ENCODE peak calls at places on chromosome 1, in six cellular contexts. H is NCI-H1092, D is DMS153, V is body of pancreas, M is IMR-90, Q is cardiac muscle cell. N is an unnamed sample.
A peak's percentile ranks its signal among the peaks of the same experiment; 100 is the strongest.

GRCh38 chr1:47650205-47650604 is 212.4 kb downstream of the FOXD2 start:
- DNase-seq in D (peak; percentile 98), M (peak; percentile 80), V (no peak), H (peak; percentile 39), Q (no peak), N (peak; percentile 85)

GRCh38 chr1:114458208-114458777 is 52.7 kb downstream of the TRIM33 start:
- DNase-seq in H (no peak), M (peak; percentile 80), V (no peak), Q (no peak), D (no peak), N (no peak)

GRCh38 chr1:37239225-37239740 is 205.0 kb upstream of the GRIK3 start:
- DNase-seq in Q (no peak), H (no peak), M (no peak), D (no peak), V (no peak), N (no peak)

GRCh38 chr1:3676581-3677410 is 24.5 kb downstream of the TP73 start:
- DNase-seq in Q (no peak), D (no peak), V (no peak), M (no peak), H (no peak), N (no peak)

GRCh38 chr1:198778049-198778448 is 139.2 kb downstream of the PTPRC start:
- DNase-seq in D (no peak), M (peak; percentile 9), Q (no peak), V (no peak), H (no peak), N (no peak)

GRCh38 chr1:245459621-245460020 is 304.8 kb downstream of the KIF26B start:
- DNase-seq in V (no peak), H (no peak), Q (no peak), M (no peak), D (no peak), N (no peak)

GRCh38 chr1:25590096-25590824 is 26.3 kb upstream of the MAN1C1 start:
- DNase-seq in D (peak; percentile 29), V (no peak), M (peak; percentile 59), Q (peak; percentile 43), H (no peak), N (peak; percentile 93)

GRCh38 chr1:115098979-115099692 is 9.8 kb upstream of the TSPAN2 start:
- DNase-seq in Q (no peak), V (no peak), D (peak; percentile 91), H (no peak), M (peak; percentile 26), N (peak; percentile 66)

GRCh38 chr1:191888996-191889622 is 269.2 kb upstream of the RGS18 start:
- DNase-seq in D (no peak), M (peak; percentile 18), V (no peak), Q (peak; percentile 24), H (no peak), N (no peak)

GRCh38 chr1:235612761-235613160 is 36.8 kb downstream of the GNG4 start:
- DNase-seq in Q (no peak), H (no peak), M (no peak), D (no peak), V (no peak), N (no peak)

GRCh38 chr1:195754874-195755273 is 853.4 kb downstream of the KCNT2 start:
- DNase-seq in M (peak; percentile 36), H (no peak), Q (no peak), D (no peak), V (no peak), N (no peak)